ENCODE peak calls at places on chromosomes 4 and X, in six cellular contexts. One of them, this sample, is unnamed.
A peak's percentile ranks its signal among the peaks of the same experiment; 100 is the strongest.

GRCh38 chr4:188328966-188329365 is 189.7 kb downstream of the TRIML1 start:
- DNase-seq in CD8-positive, alpha-beta memory T cell: no peak
- DNase-seq in heart right ventricle: no peak
- DNase-seq in left lung: no peak
- DNase-seq in spleen: no peak
- DNase-seq in left ventricle myocardium inferior: no peak
- DNase-seq in this sample: no peak

GRCh38 chr4:55340246-55340645 is 5.8 kb upstream of the SRD5A3 start:
- DNase-seq in CD8-positive, alpha-beta memory T cell: no peak
- DNase-seq in heart right ventricle: no peak
- DNase-seq in spleen: no peak
- DNase-seq in left ventricle myocardium inferior: no peak
- DNase-seq in left lung: no peak
- DNase-seq in this sample: no peak

GRCh38 chrX:109299091-109299490 is 182.8 kb downstream of the GUCY2F start:
- DNase-seq in left ventricle myocardium inferior: no peak
- DNase-seq in left lung: no peak
- DNase-seq in spleen: no peak
- DNase-seq in heart right ventricle: no peak
- DNase-seq in CD8-positive, alpha-beta memory T cell: no peak
- DNase-seq in this sample: no peak

GRCh38 chr4:78748361-78748760 is 27.8 kb upstream of the BMP2K start:
- DNase-seq in CD8-positive, alpha-beta memory T cell: no peak
- DNase-seq in heart right ventricle: no peak
- DNase-seq in left lung: no peak
- DNase-seq in left ventricle myocardium inferior: no peak
- DNase-seq in spleen: no peak
- DNase-seq in this sample: no peak

GRCh38 chr4:5982156-5982973 is 35.9 kb downstream of the C4orf50 start:
- DNase-seq in spleen: no peak
- DNase-seq in left ventricle myocardium inferior: no peak
- DNase-seq in CD8-positive, alpha-beta memory T cell: no peak
- DNase-seq in heart right ventricle: no peak
- DNase-seq in left lung: no peak
- DNase-seq in this sample: no peak

GRCh38 chrX:111133389-111133788 is 37.4 kb downstream of the PAK3 start:
- DNase-seq in left lung: no peak
- DNase-seq in CD8-positive, alpha-beta memory T cell: no peak
- DNase-seq in spleen: no peak
- DNase-seq in left ventricle myocardium inferior: no peak
- DNase-seq in heart right ventricle: no peak
- DNase-seq in this sample: no peak

GRCh38 chrX:10102046-10102704 is 54.6 kb upstream of the CLCN4 start:
- DNase-seq in CD8-positive, alpha-beta memory T cell: no peak
- DNase-seq in heart right ventricle: no peak
- DNase-seq in spleen: no peak
- DNase-seq in left ventricle myocardium inferior: no peak
- DNase-seq in left lung: no peak
- DNase-seq in this sample: no peak

GRCh38 chr4:140149851-140150635 is 3.9 kb downstream of the MAML3 start:
- DNase-seq in CD8-positive, alpha-beta memory T cell: peak; percentile 27
- DNase-seq in spleen: peak; percentile 92
- DNase-seq in left lung: peak; percentile 82
- DNase-seq in left ventricle myocardium inferior: peak; percentile 74
- DNase-seq in heart right ventricle: peak; percentile 80
- DNase-seq in this sample: peak; percentile 60

GRCh38 chr4:85475631-85476233 is 782 bp downstream of the ARHGAP24 start:
- DNase-seq in heart right ventricle: peak; percentile 43
- DNase-seq in spleen: no peak
- DNase-seq in left lung: peak; percentile 48
- DNase-seq in CD8-positive, alpha-beta memory T cell: no peak
- DNase-seq in left ventricle myocardium inferior: peak; percentile 35
- DNase-seq in this sample: no peak

GRCh38 chrX:77447339-77448149 is at the start of gene FGF16:
- DNase-seq in heart right ventricle: no peak
- DNase-seq in left ventricle myocardium inferior: no peak
- DNase-seq in left lung: no peak
- DNase-seq in spleen: peak; percentile 75
- DNase-seq in CD8-positive, alpha-beta memory T cell: no peak
- DNase-seq in this sample: no peak

GRCh38 chrX:49139713-49140112 is 16.2 kb upstream of the GPKOW start:
- DNase-seq in heart right ventricle: no peak
- DNase-seq in CD8-positive, alpha-beta memory T cell: no peak
- DNase-seq in left ventricle myocardium inferior: no peak
- DNase-seq in left lung: no peak
- DNase-seq in spleen: no peak
- DNase-seq in this sample: no peak

GRCh38 chr4:33107813-33108212 is 2387.6 kb downstream of the PCDH7 start:
- DNase-seq in spleen: no peak
- DNase-seq in heart right ventricle: no peak
- DNase-seq in left ventricle myocardium inferior: no peak
- DNase-seq in CD8-positive, alpha-beta memory T cell: no peak
- DNase-seq in left lung: no peak
- DNase-seq in this sample: no peak

GRCh38 chr4:165514739-165515138 is 135.9 kb downstream of the CPE start:
- DNase-seq in CD8-positive, alpha-beta memory T cell: no peak
- DNase-seq in spleen: no peak
- DNase-seq in heart right ventricle: no peak
- DNase-seq in left ventricle myocardium inferior: no peak
- DNase-seq in left lung: no peak
- DNase-seq in this sample: no peak

GRCh38 chrX:118630843-118631242 is 96.6 kb upstream of the IL13RA1 start:
- DNase-seq in spleen: no peak
- DNase-seq in left ventricle myocardium inferior: no peak
- DNase-seq in heart right ventricle: no peak
- DNase-seq in CD8-positive, alpha-beta memory T cell: no peak
- DNase-seq in left lung: no peak
- DNase-seq in this sample: no peak

GRCh38 chr4:104930298-104930697 is 216.4 kb upstream of the TET2 start:
- DNase-seq in CD8-positive, alpha-beta memory T cell: no peak
- DNase-seq in spleen: no peak
- DNase-seq in heart right ventricle: no peak
- DNase-seq in left ventricle myocardium inferior: no peak
- DNase-seq in left lung: no peak
- DNase-seq in this sample: no peak

GRCh38 chrX:40146471-40147398 is 49.0 kb upstream of the BCOR start:
- DNase-seq in CD8-positive, alpha-beta memory T cell: no peak
- DNase-seq in left lung: no peak
- DNase-seq in left ventricle myocardium inferior: no peak
- DNase-seq in heart right ventricle: no peak
- DNase-seq in spleen: peak; percentile 83
- DNase-seq in this sample: no peak

GRCh38 chr4:67713531-67714247 is 12.7 kb upstream of the UBA6 start:
- DNase-seq in left lung: no peak
- DNase-seq in heart right ventricle: no peak
- DNase-seq in CD8-positive, alpha-beta memory T cell: no peak
- DNase-seq in spleen: no peak
- DNase-seq in left ventricle myocardium inferior: no peak
- DNase-seq in this sample: no peak

GRCh38 chr4:94457692-94458106 is 6.0 kb downstream of the PDLIM5 start:
- DNase-seq in left ventricle myocardium inferior: no peak
- DNase-seq in CD8-positive, alpha-beta memory T cell: no peak
- DNase-seq in spleen: no peak
- DNase-seq in left lung: no peak
- DNase-seq in heart right ventricle: peak; percentile 63
- DNase-seq in this sample: no peak

GRCh38 chrX:19640693-19641374 is 125.5 kb upstream of the MAP3K15 start:
- DNase-seq in left ventricle myocardium inferior: no peak
- DNase-seq in heart right ventricle: no peak
- DNase-seq in CD8-positive, alpha-beta memory T cell: no peak
- DNase-seq in left lung: no peak
- DNase-seq in spleen: no peak
- DNase-seq in this sample: no peak

GRCh38 chrX:39309018-39309620 is 507.9 kb downstream of the MID1IP1 start:
- DNase-seq in left lung: no peak
- DNase-seq in left ventricle myocardium inferior: no peak
- DNase-seq in spleen: no peak
- DNase-seq in CD8-positive, alpha-beta memory T cell: no peak
- DNase-seq in heart right ventricle: no peak
- DNase-seq in this sample: peak; percentile 17

GRCh38 chr4:149441338-149441737 is 374.3 kb downstream of the IQCM start:
- DNase-seq in left lung: no peak
- DNase-seq in CD8-positive, alpha-beta memory T cell: no peak
- DNase-seq in heart right ventricle: no peak
- DNase-seq in spleen: no peak
- DNase-seq in left ventricle myocardium inferior: no peak
- DNase-seq in this sample: no peak

GRCh38 chr4:81003549-81004240 is 26.8 kb upstream of the BMP3 start:
- DNase-seq in heart right ventricle: no peak
- DNase-seq in spleen: no peak
- DNase-seq in CD8-positive, alpha-beta memory T cell: no peak
- DNase-seq in left lung: no peak
- DNase-seq in left ventricle myocardium inferior: no peak
- DNase-seq in this sample: no peak

GRCh38 chrX:67543818-67544217 is at the start of gene AR:
- DNase-seq in CD8-positive, alpha-beta memory T cell: no peak
- DNase-seq in spleen: peak; percentile 75
- DNase-seq in left ventricle myocardium inferior: peak; percentile 72
- DNase-seq in left lung: peak; percentile 67
- DNase-seq in heart right ventricle: peak; percentile 60
- DNase-seq in this sample: no peak

GRCh38 chrX:152988536-152989291 is 5.2 kb downstream of the PNMA5 start:
- DNase-seq in spleen: no peak
- DNase-seq in left ventricle myocardium inferior: no peak
- DNase-seq in left lung: no peak
- DNase-seq in CD8-positive, alpha-beta memory T cell: no peak
- DNase-seq in heart right ventricle: no peak
- DNase-seq in this sample: no peak
- H3K27ac ChIP-seq in spleen: peak overlapping the region; percentile 62
- H3K27ac ChIP-seq in left ventricle myocardium inferior: no peak overlapping the region
- H3K27ac ChIP-seq in left lung: no peak overlapping the region
- H3K27ac ChIP-seq in CD8-positive, alpha-beta memory T cell: no peak overlapping the region
- H3K27ac ChIP-seq in heart right ventricle: no peak overlapping the region
- H3K27ac ChIP-seq in this sample: no peak overlapping the region

GRCh38 chr4:25299476-25300203 is 12.9 kb upstream of the ZCCHC4 start:
- DNase-seq in left ventricle myocardium inferior: no peak
- DNase-seq in left lung: peak; percentile 70
- DNase-seq in heart right ventricle: no peak
- DNase-seq in spleen: no peak
- DNase-seq in CD8-positive, alpha-beta memory T cell: no peak
- DNase-seq in this sample: no peak
- H3K36me3 ChIP-seq in left ventricle myocardium inferior: no peaks in the 10 kb centered on the region
- H3K36me3 ChIP-seq in left lung: no peaks in the 10 kb centered on the region
- H3K36me3 ChIP-seq in heart right ventricle: no peaks in the 10 kb centered on the region
- H3K36me3 ChIP-seq in spleen: no peaks in the 10 kb centered on the region
- H3K36me3 ChIP-seq in CD8-positive, alpha-beta memory T cell: no peaks in the 10 kb centered on the region
- H3K36me3 ChIP-seq in this sample: no peaks in the 10 kb centered on the region

GRCh38 chr4:24963277-24963676 is 50.4 kb upstream of the CCDC149 start:
- DNase-seq in heart right ventricle: no peak
- DNase-seq in CD8-positive, alpha-beta memory T cell: no peak
- DNase-seq in left ventricle myocardium inferior: no peak
- DNase-seq in spleen: no peak
- DNase-seq in left lung: no peak
- DNase-seq in this sample: no peak
- H3K9me3 ChIP-seq in heart right ventricle: peaks cover 19% of the 10 kb centered on the region
- H3K9me3 ChIP-seq in CD8-positive, alpha-beta memory T cell: peaks cover 6% of the 10 kb centered on the region
- H3K9me3 ChIP-seq in left ventricle myocardium inferior: peaks cover 6% of the 10 kb centered on the region
- H3K9me3 ChIP-seq in spleen: peaks cover 39% of the 10 kb centered on the region
- H3K9me3 ChIP-seq in left lung: no peaks in the 10 kb centered on the region
- H3K9me3 ChIP-seq in this sample: no peaks in the 10 kb centered on the region

GRCh38 chrX:13826770-13827169 is 9.9 kb upstream of the GPM6B start:
- DNase-seq in heart right ventricle: no peak
- DNase-seq in left lung: no peak
- DNase-seq in spleen: no peak
- DNase-seq in CD8-positive, alpha-beta memory T cell: no peak
- DNase-seq in left ventricle myocardium inferior: no peak
- DNase-seq in this sample: no peak

GRCh38 chrX:13825178-13825762 is 8.4 kb upstream of the GPM6B start:
- DNase-seq in left ventricle myocardium inferior: no peak
- DNase-seq in spleen: no peak
- DNase-seq in CD8-positive, alpha-beta memory T cell: no peak
- DNase-seq in heart right ventricle: no peak
- DNase-seq in left lung: no peak
- DNase-seq in this sample: no peak

GRCh38 chrX:13829995-13830394 is 13.1 kb upstream of the GPM6B start:
- DNase-seq in CD8-positive, alpha-beta memory T cell: no peak
- DNase-seq in left lung: no peak
- DNase-seq in heart right ventricle: no peak
- DNase-seq in spleen: no peak
- DNase-seq in left ventricle myocardium inferior: no peak
- DNase-seq in this sample: no peak

GRCh38 chrX:13827693-13828092 is 10.8 kb upstream of the GPM6B start:
- DNase-seq in left ventricle myocardium inferior: no peak
- DNase-seq in CD8-positive, alpha-beta memory T cell: no peak
- DNase-seq in heart right ventricle: no peak
- DNase-seq in left lung: no peak
- DNase-seq in spleen: no peak
- DNase-seq in this sample: no peak

DNA sequence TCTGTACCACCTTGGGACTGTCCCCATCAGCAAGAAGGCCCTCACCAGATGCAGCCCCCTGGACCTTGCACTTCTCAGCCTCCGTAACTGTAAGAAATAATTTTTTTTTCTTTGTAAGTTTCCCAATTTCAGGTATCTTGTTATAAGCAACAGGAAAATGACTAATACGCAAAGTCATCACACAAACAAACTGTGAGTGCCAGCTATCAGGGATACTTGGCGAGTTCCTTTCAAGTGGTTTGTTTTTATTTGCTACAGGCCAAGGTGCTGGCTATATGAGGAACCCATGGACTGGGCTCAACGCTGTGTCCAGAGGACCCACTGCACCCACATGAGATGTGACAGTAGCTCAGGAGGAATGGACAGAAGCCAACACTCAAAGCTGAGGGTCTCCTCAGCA is 11.5 kb upstream of the GPM6B start:
- DNase-seq in heart right ventricle: no peak
- DNase-seq in left ventricle myocardium inferior: no peak
- DNase-seq in left lung: no peak
- DNase-seq in CD8-positive, alpha-beta memory T cell: no peak
- DNase-seq in spleen: no peak
- DNase-seq in this sample: no peak
- H3K27ac ChIP-seq in heart right ventricle: no peak overlapping the region
- H3K27ac ChIP-seq in left ventricle myocardium inferior: no peak overlapping the region
- H3K27ac ChIP-seq in left lung: no peak overlapping the region
- H3K27ac ChIP-seq in CD8-positive, alpha-beta memory T cell: no peak overlapping the region
- H3K27ac ChIP-seq in spleen: no peak overlapping the region
- H3K27ac ChIP-seq in this sample: no peak overlapping the region

GRCh38 chr4:7763106-7763505 is 176.6 kb downstream of the AFAP1 start:
- DNase-seq in left ventricle myocardium inferior: no peak
- DNase-seq in spleen: peak; percentile 67
- DNase-seq in left lung: no peak
- DNase-seq in CD8-positive, alpha-beta memory T cell: no peak
- DNase-seq in heart right ventricle: no peak
- DNase-seq in this sample: no peak
- H3K36me3 ChIP-seq in left ventricle myocardium inferior: peaks cover 3% of the 10 kb centered on the region
- H3K36me3 ChIP-seq in spleen: peaks cover 14% of the 10 kb centered on the region
- H3K36me3 ChIP-seq in left lung: peaks cover 66% of the 10 kb centered on the region
- H3K36me3 ChIP-seq in CD8-positive, alpha-beta memory T cell: no peaks in the 10 kb centered on the region
- H3K36me3 ChIP-seq in heart right ventricle: peaks cover 74% of the 10 kb centered on the region
- H3K36me3 ChIP-seq in this sample: no peaks in the 10 kb centered on the region

DNA sequence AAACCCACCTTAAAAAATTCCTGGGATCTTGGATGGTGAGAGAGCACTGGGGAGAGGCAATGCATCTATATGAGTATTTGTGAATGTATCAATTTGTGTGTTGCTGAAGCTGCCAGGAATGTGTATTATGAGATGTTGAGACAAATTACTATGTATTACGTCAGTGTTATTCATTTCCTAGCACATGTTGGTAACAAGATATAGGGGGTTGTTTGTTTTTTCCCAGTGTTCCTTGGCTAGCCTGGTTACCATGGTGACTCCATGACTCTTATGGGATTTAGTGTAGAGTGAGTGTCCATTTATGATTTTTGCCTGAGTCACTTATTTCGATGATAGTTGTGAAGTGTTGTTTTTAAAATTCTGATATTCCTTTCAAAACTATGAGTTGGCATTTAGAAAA is 65.6 kb downstream of the RAB40A start:
- DNase-seq in spleen: no peak
- DNase-seq in left lung: no peak
- DNase-seq in heart right ventricle: no peak
- DNase-seq in CD8-positive, alpha-beta memory T cell: no peak
- DNase-seq in left ventricle myocardium inferior: no peak
- DNase-seq in this sample: no peak
- H3K9me3 ChIP-seq in spleen: no peaks in the 10 kb centered on the region
- H3K9me3 ChIP-seq in left lung: no peaks in the 10 kb centered on the region
- H3K9me3 ChIP-seq in heart right ventricle: no peaks in the 10 kb centered on the region
- H3K9me3 ChIP-seq in CD8-positive, alpha-beta memory T cell: no peaks in the 10 kb centered on the region
- H3K9me3 ChIP-seq in left ventricle myocardium inferior: no peaks in the 10 kb centered on the region
- H3K9me3 ChIP-seq in this sample: no peaks in the 10 kb centered on the region